ENCODE peak calls at places on chromosomes 7 and 10, in nine cellular contexts. F is cardiac muscle cell, M is Panc1, K is coronary artery, N is astrocyte, X is endodermal cell, Q is RWPE1, J is heart left ventricle, D is right cardiac atrium. C is an unnamed sample.

GRCh38 chr7:111005445-111005844 is 85.5 kb upstream of the LRRN3 start:
- DNase-seq in F (no peak), M (no peak), K (no peak), N (peak), X (no peak), Q (no peak), J (no peak), D (no peak), C (no peak)

GRCh38 chr7:137953043-137953691 is 48.7 kb downstream of the CREB3L2 start:
- DNase-seq in F (peak), M (no peak), K (no peak), N (peak), X (no peak), Q (no peak), J (no peak), D (no peak), C (no peak)

GRCh38 chr10:93186631-93187030 is 112.9 kb downstream of the CYP26A1 start:
- DNase-seq in F (no peak), M (no peak), K (no peak), N (peak), X (no peak), Q (no peak), J (no peak), D (no peak), C (no peak)

GRCh38 chr7:40470111-40470736 is 335.4 kb downstream of the SUGCT start:
- DNase-seq in F (no peak), M (no peak), K (no peak), N (peak), X (no peak), Q (no peak), J (no peak), D (no peak), C (no peak)

GRCh38 chr7:81014266-81014665 is 95.4 kb upstream of the SEMA3C start:
- DNase-seq in F (no peak), M (peak), K (no peak), N (peak), X (no peak), Q (peak), J (no peak), D (no peak), C (no peak)

GRCh38 chr10:624605-625334 is 64.7 kb downstream of the DIP2C start:
- DNase-seq in F (peak), M (peak), K (no peak), N (peak), X (peak), Q (peak), J (peak), D (peak), C (peak)

GRCh38 chr10:60148266-60148840 is 241.3 kb downstream of the ANK3 start:
- DNase-seq in F (no peak), M (no peak), K (no peak), N (peak), X (no peak), Q (peak), J (no peak), D (no peak), C (no peak)

GRCh38 chr7:137342340-137342739 is 1.2 kb downstream of the PTN start:
- DNase-seq in F (no peak), M (no peak), K (no peak), N (peak), X (no peak), Q (no peak), J (no peak), D (no peak), C (no peak)

GRCh38 chr7:7566651-7567611 is at the start of gene MIOS:
- DNase-seq in F (peak), M (peak), K (peak), N (peak), X (peak), Q (peak), J (peak), D (peak), C (peak)

GRCh38 chr10:3010819-3011422 is 56.4 kb upstream of the PFKP start:
- DNase-seq in F (peak), M (no peak), K (no peak), N (peak), X (peak), Q (peak), J (peak), D (no peak), C (no peak)

GRCh38 chr10:110324201-110324804 is 19.6 kb upstream of the SMNDC1 start:
- DNase-seq in F (no peak), M (no peak), K (no peak), N (peak), X (peak), Q (no peak), J (no peak), D (no peak), C (no peak)

GRCh38 chr10:99470327-99470726 is 39.9 kb upstream of the GOT1 start:
- DNase-seq in F (no peak), M (no peak), K (no peak), N (no peak), X (no peak), Q (no peak), J (no peak), D (no peak), C (no peak)

GRCh38 chr10:114389429-114389828 is 14.9 kb downstream of the AFAP1L2 start:
- DNase-seq in F (no peak), M (no peak), K (no peak), N (peak), X (no peak), Q (peak), J (no peak), D (peak), C (no peak)

GRCh38 chr7:70006411-70006920 is 408.2 kb downstream of the AUTS2 start:
- DNase-seq in F (peak), M (no peak), K (no peak), N (no peak), X (no peak), Q (no peak), J (no peak), D (no peak), C (no peak)

GRCh38 chr10:84907461-84908010 is 579.1 kb downstream of the CCSER2 start:
- DNase-seq in F (peak), M (no peak), K (no peak), N (no peak), X (no peak), Q (no peak), J (no peak), D (no peak), C (no peak)

GRCh38 chr7:19143930-19144574 is 1.2 kb downstream of the FERD3L start:
- DNase-seq in F (no peak), M (no peak), K (no peak), N (no peak), X (peak), Q (no peak), J (no peak), D (no peak), C (peak)

GRCh38 chr7:98628418-98628817 is 11.3 kb downstream of the NPTX2 start:
- DNase-seq in F (no peak), M (no peak), K (no peak), N (no peak), X (peak), Q (no peak), J (no peak), D (no peak), C (no peak)

DNA sequence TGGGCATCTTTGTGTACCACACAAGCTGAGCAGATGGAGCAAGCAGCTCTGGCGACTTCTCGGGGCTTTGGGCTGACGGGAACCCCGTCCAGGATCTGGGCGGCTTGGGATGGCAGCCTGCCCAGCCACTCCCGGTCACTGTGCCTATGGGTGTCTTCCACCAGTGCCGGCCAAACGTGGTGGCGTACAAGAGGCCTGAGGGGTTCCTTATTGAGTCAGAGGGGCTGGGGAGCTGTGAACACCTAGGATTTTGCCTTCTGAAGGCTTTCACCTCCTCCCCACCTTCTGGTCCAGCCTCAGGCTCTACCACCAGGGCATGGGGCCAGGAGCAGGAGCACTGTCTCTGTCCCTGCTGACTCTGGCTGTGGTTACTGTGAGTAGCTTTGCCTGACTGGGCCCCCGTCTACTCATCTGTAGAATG is 71.8 kb upstream of the PPIF start:
- DNase-seq in F (no peak), M (no peak), K (no peak), N (peak), X (no peak), Q (no peak), J (peak), D (peak), C (no peak)
- H3K27ac ChIP-seq in F (peak), M (no peak), K (peak), N (peak), X (peak), Q (peak), J (peak), D (peak), C (no peak)

GRCh38 chr10:61974611-61975010 is 73.1 kb downstream of the ARID5B start:
- DNase-seq in F (peak), M (no peak), K (no peak), N (peak), X (no peak), Q (peak), J (peak), D (peak), C (no peak)
- H3K27ac ChIP-seq in F (no peak), M (peak), K (peak), N (peak), X (peak), Q (no peak), J (peak), D (no peak), C (no peak)

GRCh38 chr7:135158874-135159273 is 11.0 kb downstream of the TMEM140 start:
- DNase-seq in F (no peak), M (no peak), K (no peak), N (no peak), X (no peak), Q (no peak), J (no peak), D (no peak), C (no peak)
- H3K27ac ChIP-seq in F (no peak), M (no peak), K (peak), N (no peak), X (no peak), Q (no peak), J (peak), D (peak), C (no peak)

GRCh38 chr7:95546647-95547046 is 49.7 kb downstream of the PDK4 start:
- DNase-seq in F (no peak), M (no peak), K (no peak), N (no peak), X (no peak), Q (no peak), J (no peak), D (no peak), C (no peak)
- H3K27ac ChIP-seq in F (no peak), M (no peak), K (peak), N (no peak), X (no peak), Q (no peak), J (peak), D (peak), C (no peak)

GRCh38 chr10:74231375-74231774 is 80.4 kb downstream of the ADK start:
- DNase-seq in F (no peak), M (no peak), K (no peak), N (peak), X (no peak), Q (no peak), J (no peak), D (no peak), C (no peak)
- H3K27ac ChIP-seq in F (no peak), M (no peak), K (no peak), N (no peak), X (no peak), Q (peak), J (no peak), D (no peak), C (no peak)

C was measured in H9.